ENCODE peak calls at places on chromosomes 5 and 9, in seven cellular contexts. One of them, this sample, is unnamed.

GRCh38 chr5:157549283-157549629 is 26.3 kb downstream of the ADAM19 start:
- DNase-seq in midbrain: no peak
- DNase-seq in small intestine: no peak
- DNase-seq in activated CD8-positive, alpha-beta T cell treated with anti-CD3 and anti-CD28 coated beads for 36 hours: no peak
- DNase-seq in effector CD8-positive, alpha-beta T cell: no peak
- DNase-seq in mammary epithelial cell: no peak
- DNase-seq in NCI-H1417: no peak
- DNase-seq in this sample: no peak

GRCh38 chr5:149284501-149284900 is 12.8 kb downstream of the AFAP1L1 start:
- DNase-seq in midbrain: no peak
- DNase-seq in small intestine: no peak
- DNase-seq in activated CD8-positive, alpha-beta T cell treated with anti-CD3 and anti-CD28 coated beads for 36 hours: no peak
- DNase-seq in effector CD8-positive, alpha-beta T cell: no peak
- DNase-seq in mammary epithelial cell: peak
- DNase-seq in NCI-H1417: no peak
- DNase-seq in this sample: no peak

GRCh38 chr5:59296317-59297264 is 596.9 kb downstream of the PDE4D start:
- DNase-seq in midbrain: no peak
- DNase-seq in small intestine: peak
- DNase-seq in activated CD8-positive, alpha-beta T cell treated with anti-CD3 and anti-CD28 coated beads for 36 hours: no peak
- DNase-seq in effector CD8-positive, alpha-beta T cell: no peak
- DNase-seq in mammary epithelial cell: peak
- DNase-seq in NCI-H1417: no peak
- DNase-seq in this sample: no peak

GRCh38 chr5:90135979-90136378 is 273.6 kb downstream of the CETN3 start:
- DNase-seq in midbrain: no peak
- DNase-seq in small intestine: peak
- DNase-seq in activated CD8-positive, alpha-beta T cell treated with anti-CD3 and anti-CD28 coated beads for 36 hours: peak
- DNase-seq in effector CD8-positive, alpha-beta T cell: no peak
- DNase-seq in mammary epithelial cell: no peak
- DNase-seq in NCI-H1417: no peak
- DNase-seq in this sample: no peak

GRCh38 chr9:127634021-127634420 is 21.9 kb downstream of the STXBP1 start:
- DNase-seq in midbrain: no peak
- DNase-seq in small intestine: peak
- DNase-seq in activated CD8-positive, alpha-beta T cell treated with anti-CD3 and anti-CD28 coated beads for 36 hours: no peak
- DNase-seq in effector CD8-positive, alpha-beta T cell: no peak
- DNase-seq in mammary epithelial cell: peak
- DNase-seq in NCI-H1417: no peak
- DNase-seq in this sample: no peak

GRCh38 chr5:58088941-58089340 is 370.9 kb downstream of the PLK2 start:
- DNase-seq in midbrain: no peak
- DNase-seq in small intestine: no peak
- DNase-seq in activated CD8-positive, alpha-beta T cell treated with anti-CD3 and anti-CD28 coated beads for 36 hours: no peak
- DNase-seq in effector CD8-positive, alpha-beta T cell: no peak
- DNase-seq in mammary epithelial cell: no peak
- DNase-seq in NCI-H1417: no peak
- DNase-seq in this sample: no peak

GRCh38 chr5:68047035-68047434 is 168.5 kb upstream of the PIK3R1 start:
- DNase-seq in midbrain: no peak
- DNase-seq in small intestine: no peak
- DNase-seq in activated CD8-positive, alpha-beta T cell treated with anti-CD3 and anti-CD28 coated beads for 36 hours: no peak
- DNase-seq in effector CD8-positive, alpha-beta T cell: no peak
- DNase-seq in mammary epithelial cell: peak
- DNase-seq in NCI-H1417: no peak
- DNase-seq in this sample: no peak

GRCh38 chr9:124617477-124618141 is 110.4 kb upstream of the NR5A1 start:
- DNase-seq in midbrain: peak
- DNase-seq in small intestine: peak
- DNase-seq in activated CD8-positive, alpha-beta T cell treated with anti-CD3 and anti-CD28 coated beads for 36 hours: peak
- DNase-seq in effector CD8-positive, alpha-beta T cell: peak
- DNase-seq in mammary epithelial cell: peak
- DNase-seq in NCI-H1417: peak
- DNase-seq in this sample: peak

GRCh38 chr9:127664678-127665507 is 41.9 kb upstream of the CFAP157 start:
- DNase-seq in midbrain: no peak
- DNase-seq in small intestine: peak
- DNase-seq in activated CD8-positive, alpha-beta T cell treated with anti-CD3 and anti-CD28 coated beads for 36 hours: no peak
- DNase-seq in effector CD8-positive, alpha-beta T cell: no peak
- DNase-seq in mammary epithelial cell: no peak
- DNase-seq in NCI-H1417: no peak
- DNase-seq in this sample: no peak

GRCh38 chr9:123773783-123774182 is 156.1 kb downstream of the DENND1A start:
- DNase-seq in midbrain: no peak
- DNase-seq in small intestine: no peak
- DNase-seq in activated CD8-positive, alpha-beta T cell treated with anti-CD3 and anti-CD28 coated beads for 36 hours: no peak
- DNase-seq in effector CD8-positive, alpha-beta T cell: no peak
- DNase-seq in mammary epithelial cell: no peak
- DNase-seq in NCI-H1417: no peak
- DNase-seq in this sample: no peak

GRCh38 chr5:33691846-33692245 is 199.9 kb downstream of the ADAMTS12 start:
- DNase-seq in midbrain: no peak
- DNase-seq in small intestine: no peak
- DNase-seq in activated CD8-positive, alpha-beta T cell treated with anti-CD3 and anti-CD28 coated beads for 36 hours: no peak
- DNase-seq in effector CD8-positive, alpha-beta T cell: no peak
- DNase-seq in mammary epithelial cell: no peak
- DNase-seq in NCI-H1417: no peak
- DNase-seq in this sample: no peak

GRCh38 chr5:175696139-175696854 is 38.4 kb downstream of the HRH2 start:
- DNase-seq in midbrain: no peak
- DNase-seq in small intestine: peak
- DNase-seq in activated CD8-positive, alpha-beta T cell treated with anti-CD3 and anti-CD28 coated beads for 36 hours: peak
- DNase-seq in effector CD8-positive, alpha-beta T cell: peak
- DNase-seq in mammary epithelial cell: peak
- DNase-seq in NCI-H1417: peak
- DNase-seq in this sample: peak

GRCh38 chr9:93235278-93235960 is 51.5 kb downstream of the WNK2 start:
- DNase-seq in midbrain: no peak
- DNase-seq in small intestine: no peak
- DNase-seq in activated CD8-positive, alpha-beta T cell treated with anti-CD3 and anti-CD28 coated beads for 36 hours: no peak
- DNase-seq in effector CD8-positive, alpha-beta T cell: no peak
- DNase-seq in mammary epithelial cell: no peak
- DNase-seq in NCI-H1417: no peak
- DNase-seq in this sample: no peak

GRCh38 chr9:81264516-81264915 is 424.8 kb downstream of the TLE1 start:
- DNase-seq in midbrain: no peak
- DNase-seq in small intestine: no peak
- DNase-seq in activated CD8-positive, alpha-beta T cell treated with anti-CD3 and anti-CD28 coated beads for 36 hours: no peak
- DNase-seq in effector CD8-positive, alpha-beta T cell: no peak
- DNase-seq in mammary epithelial cell: no peak
- DNase-seq in NCI-H1417: no peak
- DNase-seq in this sample: no peak

GRCh38 chr9:117825609-117826347 is 121.6 kb downstream of the TLR4 start:
- DNase-seq in midbrain: peak
- DNase-seq in small intestine: peak
- DNase-seq in activated CD8-positive, alpha-beta T cell treated with anti-CD3 and anti-CD28 coated beads for 36 hours: peak
- DNase-seq in effector CD8-positive, alpha-beta T cell: peak
- DNase-seq in mammary epithelial cell: no peak
- DNase-seq in NCI-H1417: no peak
- DNase-seq in this sample: peak

GRCh38 chr5:142235050-142235797 is 89.6 kb downstream of the SPRY4 start:
- DNase-seq in midbrain: no peak
- DNase-seq in small intestine: no peak
- DNase-seq in activated CD8-positive, alpha-beta T cell treated with anti-CD3 and anti-CD28 coated beads for 36 hours: peak
- DNase-seq in effector CD8-positive, alpha-beta T cell: no peak
- DNase-seq in mammary epithelial cell: peak
- DNase-seq in NCI-H1417: no peak
- DNase-seq in this sample: no peak

GRCh38 chr5:125485003-125485641 is 738.7 kb upstream of the ZNF608 start:
- DNase-seq in midbrain: peak
- DNase-seq in small intestine: peak
- DNase-seq in activated CD8-positive, alpha-beta T cell treated with anti-CD3 and anti-CD28 coated beads for 36 hours: no peak
- DNase-seq in effector CD8-positive, alpha-beta T cell: no peak
- DNase-seq in mammary epithelial cell: peak
- DNase-seq in NCI-H1417: peak
- DNase-seq in this sample: no peak

GRCh38 chr5:3282841-3283240 is 312.8 kb upstream of the IRX1 start:
- DNase-seq in midbrain: no peak
- DNase-seq in small intestine: no peak
- DNase-seq in activated CD8-positive, alpha-beta T cell treated with anti-CD3 and anti-CD28 coated beads for 36 hours: no peak
- DNase-seq in effector CD8-positive, alpha-beta T cell: no peak
- DNase-seq in mammary epithelial cell: no peak
- DNase-seq in NCI-H1417: no peak
- DNase-seq in this sample: no peak